ENCODE peak calls at places on chromosomes 2 and 18, in ten cellular contexts. P is activated naive CD4-positive, alpha-beta T cell treated with anti-CD3 and anti-CD28 coated beads, Interleukin-2, amount 50 U/mL, for 16 hours; O is amniotic stem cell; X is dorsolateral prefrontal cortex; M is EL; H is HCT116; C is stimulated activated CD8-positive, alpha-beta memory T cell treated with anti-CD3 and anti-CD28 coated beads, Interleukin-4, amount 100 ng/mL, for 24 hours; G is stimulated activated CD4-positive, alpha-beta T cell treated with anti-CD3 and anti-CD28 coated beads, Interleukin-2, amount 100 ng/mL, for 24 hours; S is AG08395; L is right atrium auricular region. Y is an unnamed sample.

GRCh38 chr2:152061383-152061782 is 37.5 kb downstream of the CACNB4 start:
- DNase-seq in P (no peak), O (no peak), X (no peak), M (no peak), H (no peak), C (no peak), G (no peak), S (no peak), L (no peak), Y (no peak)

GRCh38 chr2:26462511-26463251 is 15.2 kb downstream of the OTOF start:
- DNase-seq in P (peak), O (no peak), X (no peak), M (peak), H (peak), C (no peak), G (peak), S (peak), L (no peak), Y (no peak)

GRCh38 chr2:173354073-173354600 is 535 bp upstream of the CDCA7 start:
- DNase-seq in P (no peak), O (no peak), X (no peak), M (no peak), H (no peak), C (peak), G (no peak), S (no peak), L (no peak), Y (no peak)

GRCh38 chr2:27133195-27133875 is 1.1 kb downstream of the PREB start:
- DNase-seq in P (peak), O (no peak), X (no peak), M (no peak), H (no peak), C (no peak), G (peak), S (no peak), L (no peak), Y (peak)

GRCh38 chr2:599601-600000 is 77.6 kb downstream of the TMEM18 start:
- DNase-seq in P (no peak), O (no peak), X (no peak), M (no peak), H (no peak), C (no peak), G (no peak), S (no peak), L (no peak), Y (no peak)

GRCh38 chr18:26215247-26215970 is 10.8 kb upstream of the TAF4B start:
- DNase-seq in P (peak), O (no peak), X (no peak), M (no peak), H (no peak), C (no peak), G (peak), S (no peak), L (no peak), Y (peak)

GRCh38 chr2:178895171-178895570 is 87.9 kb upstream of the TTN start:
- DNase-seq in P (no peak), O (no peak), X (no peak), M (no peak), H (no peak), C (no peak), G (no peak), S (no peak), L (no peak), Y (no peak)

GRCh38 chr2:196225213-196225612 is 53.8 kb upstream of the STK17B start:
- DNase-seq in P (no peak), O (no peak), X (no peak), M (peak), H (no peak), C (no peak), G (no peak), S (peak), L (no peak), Y (no peak)

GRCh38 chr2:28665041-28665704 is 86.5 kb upstream of the PPP1CB start:
- DNase-seq in P (no peak), O (peak), X (peak), M (peak), H (no peak), C (no peak), G (no peak), S (peak), L (peak), Y (no peak)

GRCh38 chr2:208556954-208557601 is 150.5 kb downstream of the PTH2R start:
- DNase-seq in P (no peak), O (no peak), X (no peak), M (no peak), H (no peak), C (no peak), G (no peak), S (no peak), L (no peak), Y (no peak)

GRCh38 chr2:236261452-236261851 is 2.8 kb downstream of the ASB18 start:
- DNase-seq in P (no peak), O (no peak), X (no peak), M (no peak), H (no peak), C (no peak), G (no peak), S (no peak), L (peak), Y (no peak)

GRCh38 chr2:112793449-112793978 is 9.2 kb upstream of the IL1A start:
- DNase-seq in P (no peak), O (no peak), X (no peak), M (peak), H (no peak), C (no peak), G (no peak), S (no peak), L (no peak), Y (no peak)

GRCh38 chr2:197307933-197308521 is 2.6 kb downstream of the ANKRD44 start:
- DNase-seq in P (peak), O (no peak), X (no peak), M (no peak), H (no peak), C (peak), G (peak), S (no peak), L (no peak), Y (peak)

GRCh38 chr18:62954341-62954740 is 239.0 kb downstream of the PHLPP1 start:
- DNase-seq in P (no peak), O (no peak), X (no peak), M (no peak), H (no peak), C (no peak), G (no peak), S (no peak), L (no peak), Y (no peak)

GRCh38 chr2:158153270-158154015 is 51.8 kb downstream of the UPP2 start:
- DNase-seq in P (no peak), O (no peak), X (no peak), M (no peak), H (no peak), C (no peak), G (no peak), S (no peak), L (no peak), Y (no peak)

GRCh38 chr18:44742741-44743311 is 62.1 kb downstream of the SETBP1 start:
- DNase-seq in P (no peak), O (no peak), X (peak), M (peak), H (no peak), C (no peak), G (no peak), S (peak), L (no peak), Y (no peak)

GRCh38 chr2:128727404-128727803 is 408.7 kb upstream of the HS6ST1 start:
- DNase-seq in P (no peak), O (no peak), X (no peak), M (no peak), H (no peak), C (no peak), G (no peak), S (no peak), L (no peak), Y (peak)

GRCh38 chr2:99819766-99820165 is 322.6 kb downstream of the AFF3 start:
- DNase-seq in P (no peak), O (no peak), X (no peak), M (no peak), H (no peak), C (no peak), G (no peak), S (no peak), L (no peak), Y (no peak)

GRCh38 chr18:35443847-35444246 is 53.9 kb downstream of the INO80C start:
- DNase-seq in P (no peak), O (no peak), X (no peak), M (no peak), H (no peak), C (no peak), G (no peak), S (no peak), L (no peak), Y (no peak)

GRCh38 chr18:28138816-28139215 is 38.1 kb downstream of the CDH2 start:
- DNase-seq in P (no peak), O (no peak), X (no peak), M (no peak), H (no peak), C (no peak), G (no peak), S (no peak), L (no peak), Y (no peak)

GRCh38 chr18:55839350-55839749 is 251.4 kb upstream of the TCF4 start:
- DNase-seq in P (no peak), O (no peak), X (no peak), M (peak), H (no peak), C (no peak), G (no peak), S (peak), L (no peak), Y (no peak)

GRCh38 chr2:207219716-207220414 is 54.1 kb upstream of the KLF7 start:
- DNase-seq in P (no peak), O (peak), X (no peak), M (peak), H (no peak), C (no peak), G (no peak), S (peak), L (no peak), Y (no peak)

GRCh38 chr2:2107140-2107539 is 223.9 kb downstream of the MYT1L start:
- DNase-seq in P (no peak), O (no peak), X (no peak), M (no peak), H (no peak), C (no peak), G (no peak), S (no peak), L (no peak), Y (no peak)

GRCh38 chr2:96870631-96871255 is 863 bp upstream of the SEMA4C start:
- DNase-seq in P (peak), O (no peak), X (peak), M (no peak), H (no peak), C (peak), G (peak), S (no peak), L (no peak), Y (peak)

GRCh38 chr18:7291046-7291445 is 60.2 kb downstream of the LRRC30 start:
- DNase-seq in P (no peak), O (no peak), X (no peak), M (no peak), H (no peak), C (no peak), G (no peak), S (no peak), L (no peak), Y (no peak)

GRCh38 chr18:70156886-70157285 is 48.6 kb downstream of the RTTN start:
- DNase-seq in P (no peak), O (no peak), X (no peak), M (no peak), H (no peak), C (no peak), G (no peak), S (no peak), L (no peak), Y (no peak)

GRCh38 chr2:242054881-242055801 is 185.6 kb downstream of the RTP5 start:
- DNase-seq in P (no peak), O (no peak), X (no peak), M (no peak), H (no peak), C (no peak), G (no peak), S (no peak), L (no peak), Y (no peak)

GRCh38 chr2:71934595-71935263 is 212.9 kb downstream of the CYP26B1 start:
- DNase-seq in P (no peak), O (no peak), X (no peak), M (peak), H (no peak), C (no peak), G (no peak), S (peak), L (peak), Y (no peak)

Y was measured in stimulated activated naive CD8-positive, alpha-beta T cell treated with anti-CD3 and anti-CD28 coated beads, Interleukin-15, amount 100 ng/mL, for 72 hours.